ENCODE peak calls at places on chromosomes 7 and 10, in four cellular contexts. P is HepG2, U is SK-N-SH, N is K562. O is an unnamed sample.

GRCh38 chr10:78894089-78894840 is 174.5 kb upstream of the ZMIZ1 start:
- DNase-seq in U (no peak), N (no peak), P (no peak), O (no peak)

GRCh38 chr10:67834375-67834774 is 3.6 kb downstream of the DNAJC12 start:
- DNase-seq in U (no peak), N (no peak), P (no peak), O (no peak)

GRCh38 chr7:107035446-107035845 is 9.1 kb upstream of the PRKAR2B start:
- DNase-seq in U (peak), N (peak), P (no peak), O (no peak)

GRCh38 chr10:133364645-133365431 is 7.0 kb upstream of the FUOM start:
- DNase-seq in N (no peak), U (no peak), P (no peak), O (no peak)

GRCh38 chr7:21063106-21063505 is 276.4 kb upstream of the SP8 start:
- DNase-seq in U (no peak), N (no peak), P (no peak), O (no peak)

GRCh38 chr10:113911113-113911512 is 56.7 kb downstream of the NHLRC2 start:
- DNase-seq in U (no peak), P (no peak), N (no peak), O (no peak)

GRCh38 chr7:1552200-1552599 is 3.8 kb downstream of the TMEM184A start:
- DNase-seq in N (no peak), P (no peak), U (no peak), O (no peak)

GRCh38 chr10:72379776-72380175 is 25.1 kb upstream of the DNAJB12 start:
- DNase-seq in N (no peak), P (no peak), U (no peak), O (no peak)

GRCh38 chr10:128463991-128464755 is 337.9 kb upstream of the MKI67 start:
- DNase-seq in U (no peak), P (peak), N (peak), O (no peak)

GRCh38 chr10:4283841-4284610 is 499.0 kb upstream of the KLF6 start:
- DNase-seq in N (no peak), U (no peak), P (no peak), O (no peak)

GRCh38 chr7:138979226-138979979 is 1.8 kb downstream of the KIAA1549 start:
- DNase-seq in N (no peak), P (peak), U (peak), O (no peak)

GRCh38 chr7:103106336-103107070 is 31.6 kb downstream of the ARMC10 start:
- DNase-seq in P (peak), N (peak), U (no peak), O (peak)

GRCh38 chr10:120800528-120801323 is 50.4 kb upstream of the WDR11 start:
- DNase-seq in U (no peak), N (no peak), P (no peak), O (no peak)

GRCh38 chr7:148204639-148205292 is 385.8 kb upstream of the C7orf33 start:
- DNase-seq in P (no peak), N (no peak), U (no peak), O (no peak)

GRCh38 chr10:84632866-84633265 is 304.5 kb downstream of the CCSER2 start:
- DNase-seq in N (no peak), P (peak), U (no peak), O (no peak)

GRCh38 chr10:97059006-97059871 is 126.5 kb downstream of the SLIT1 start:
- DNase-seq in N (no peak), U (peak), P (no peak), O (peak)

GRCh38 chr10:44960482-44961230 is 1.1 kb downstream of the RASSF4 start:
- DNase-seq in P (peak), U (no peak), N (no peak), O (no peak)

GRCh38 chr7:139105037-139105382 is 4.5 kb downstream of the ZC3HAV1 start:
- DNase-seq in P (no peak), U (no peak), N (no peak), O (no peak)

GRCh38 chr10:133511408-133511807 is 15.8 kb upstream of the CYP2E1 start:
- DNase-seq in P (no peak), U (no peak), N (no peak), O (no peak)

GRCh38 chr7:70972693-70973092 is 159.3 kb upstream of the GALNT17 start:
- DNase-seq in P (no peak), N (no peak), U (no peak), O (no peak)

GRCh38 chr10:95077556-95077955 is 8.3 kb upstream of the CYP2C8 start:
- DNase-seq in P (no peak), U (no peak), N (no peak), O (no peak)

GRCh38 chr7:36208997-36209813 is 56.2 kb downstream of the EEPD1 start:
- DNase-seq in N (no peak), P (peak), U (no peak), O (no peak)

GRCh38 chr10:70135684-70136083 is 3.1 kb upstream of the AIFM2 start:
- DNase-seq in U (no peak), P (no peak), N (no peak), O (no peak)

GRCh38 chr10:70139151-70139996 is 6.7 kb upstream of the AIFM2 start:
- DNase-seq in U (no peak), N (no peak), P (no peak), O (no peak)

GRCh38 chr10:70135046-70135445 is 2.4 kb upstream of the AIFM2 start:
- DNase-seq in P (no peak), N (no peak), U (no peak), O (no peak)

GRCh38 chr10:70137927-70138883 is 5.6 kb upstream of the AIFM2 start:
- DNase-seq in P (no peak), U (no peak), N (no peak), O (no peak)

GRCh38 chr10:70137135-70137534 is 4.5 kb upstream of the AIFM2 start:
- DNase-seq in P (no peak), N (peak), U (no peak), O (no peak)
- TF ChIP-seq FOXJ3 in P (no peak), N (no peak), U (no peak), O (no peak)

GRCh38 chr7:45888185-45888992 is at the start of gene IGFBP1:
- DNase-seq in U (peak), P (peak), N (no peak), O (peak)
- TF ChIP-seq FOXJ3 in U (no peak), P (peak), N (no peak), O (no peak)

DNA sequence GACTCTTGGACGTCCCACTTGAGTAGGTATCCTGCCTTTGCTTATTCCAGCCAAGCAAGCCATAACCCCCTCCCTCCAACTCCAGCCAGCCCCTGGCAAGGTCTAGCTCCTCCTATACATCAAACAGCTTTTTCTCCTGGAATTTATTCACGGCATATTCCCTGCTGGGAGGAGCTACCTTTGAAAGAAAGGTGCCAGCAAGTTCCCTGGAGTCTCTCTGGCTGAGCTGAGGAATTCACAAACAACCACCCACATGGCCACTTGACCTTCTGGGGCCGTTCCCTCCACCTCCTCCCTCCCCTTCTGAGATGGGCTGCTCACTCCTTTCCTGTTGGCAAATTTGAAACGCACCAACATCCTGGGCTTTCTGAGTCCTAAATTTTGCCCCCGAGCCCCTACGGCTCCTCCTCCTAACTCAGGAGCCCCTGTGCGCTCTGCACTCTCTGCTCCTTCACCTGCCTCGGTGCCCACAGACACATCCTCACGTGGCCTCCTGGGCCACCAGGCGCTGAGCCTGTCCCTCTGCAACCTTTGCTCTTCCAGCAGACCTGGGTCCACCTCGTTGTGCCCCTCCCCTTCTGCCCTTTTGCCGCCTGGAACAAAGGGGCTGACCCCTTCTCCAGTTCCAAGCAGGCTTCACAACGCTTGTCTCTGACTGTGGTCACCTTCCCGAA is 48.0 kb downstream of the HSPA12A start:
- DNase-seq in P (peak), U (no peak), N (no peak), O (peak)
- TF ChIP-seq FOXJ3 in P (peak), U (no peak), N (no peak), O (no peak)

GRCh38 chr7:12257582-12257981 is 46.5 kb downstream of the TMEM106B start:
- DNase-seq in P (peak), U (no peak), N (peak), O (no peak)
- TF ChIP-seq FOXJ3 in P (no peak), U (no peak), N (no peak), O (no peak)

DNA sequence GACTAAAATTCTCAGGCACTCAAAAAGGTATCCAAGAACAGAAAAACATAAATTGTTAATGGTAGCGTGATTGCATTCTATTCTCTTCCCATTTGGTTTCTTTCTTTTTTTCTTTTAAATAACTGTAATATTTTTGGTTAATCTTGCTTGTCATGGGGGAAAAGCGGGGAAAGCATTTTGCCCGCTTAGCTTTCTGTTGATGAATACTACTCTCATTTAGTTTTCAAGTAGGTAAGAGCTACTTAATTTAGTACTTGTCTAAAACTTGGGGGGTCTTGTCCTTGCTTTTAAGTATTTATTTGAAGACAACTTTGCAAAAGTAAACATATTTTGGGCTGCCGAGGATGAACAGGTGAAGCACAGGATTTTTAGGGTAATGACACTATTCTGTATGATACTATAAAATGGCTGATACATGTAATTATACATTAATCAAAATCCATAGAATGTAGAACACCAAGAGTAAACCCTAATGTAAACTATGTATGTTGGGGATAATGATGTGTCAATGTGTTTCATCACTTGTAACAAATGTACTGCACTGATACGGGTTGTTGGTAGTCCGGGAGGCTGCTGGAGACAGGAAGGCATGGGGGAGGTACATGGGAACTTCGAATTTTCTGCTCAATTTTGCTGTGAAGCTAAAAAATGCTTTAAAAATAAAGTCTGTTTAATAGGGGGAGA is 1.7 kb downstream of the TES start:
- DNase-seq in P (no peak), N (peak), U (no peak), O (no peak)
- TF ChIP-seq FOXJ3 in P (no peak), N (no peak), U (no peak), O (no peak)

DNA sequence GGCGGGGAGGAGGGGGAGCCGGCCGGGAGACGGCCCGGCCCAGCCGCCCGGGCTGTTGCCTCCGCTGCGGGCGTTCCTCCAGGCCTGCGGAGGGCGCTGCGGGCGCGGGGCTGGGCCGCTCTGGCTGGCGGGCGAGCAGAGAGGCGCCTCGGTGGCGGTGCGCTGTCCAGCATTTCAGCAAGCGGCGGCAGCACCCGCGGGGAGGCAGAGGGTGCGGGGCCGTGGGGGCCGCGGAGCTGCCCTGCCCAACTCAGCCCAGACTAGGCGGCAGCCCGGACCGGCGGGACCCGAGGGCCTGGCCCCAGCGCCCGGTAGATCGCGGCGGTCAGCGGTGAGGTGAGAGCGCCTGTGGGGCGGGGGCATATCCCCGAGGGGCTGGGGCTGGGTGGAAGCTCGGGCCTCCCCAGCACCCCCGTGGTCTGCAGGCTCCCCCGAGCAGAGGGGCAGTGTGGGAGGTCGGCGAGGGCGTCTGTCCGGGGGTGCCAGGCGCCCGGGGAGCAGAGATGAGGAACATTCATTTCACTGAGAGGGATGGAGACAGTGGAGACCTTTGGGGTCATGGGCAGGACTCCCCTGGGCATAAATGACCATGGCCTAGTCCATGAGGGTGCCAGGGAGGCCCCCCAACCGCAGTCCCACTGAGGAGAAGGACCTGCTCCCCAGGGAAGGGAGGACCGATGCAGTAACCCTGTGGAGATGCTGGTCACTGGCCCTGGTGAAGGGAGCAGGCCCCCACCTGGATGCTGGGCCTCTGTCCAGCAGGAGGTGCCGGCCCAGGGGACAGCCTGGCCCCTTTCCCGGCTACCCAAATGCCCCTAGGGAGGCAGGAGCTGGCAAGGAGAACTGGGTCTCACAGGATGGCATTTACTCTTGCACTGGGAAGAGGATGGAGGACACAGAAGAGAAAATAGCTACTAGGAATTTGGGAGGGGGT is at the start of gene SRRM3:
- DNase-seq in U (peak), N (peak), P (peak), O (peak)
- TF ChIP-seq FOXJ3 in U (no peak), N (no peak), P (no peak), O (no peak)

GRCh38 chr7:111951027-111951426 is 255.2 kb downstream of the DOCK4 start:
- DNase-seq in N (no peak), P (no peak), U (no peak), O (no peak)

GRCh38 chr7:111954474-111955311 is 251.5 kb downstream of the DOCK4 start:
- DNase-seq in P (no peak), U (no peak), N (peak), O (no peak)

GRCh38 chr7:111958431-111958830 is 247.8 kb downstream of the DOCK4 start:
- DNase-seq in N (no peak), U (no peak), P (no peak), O (no peak)

GRCh38 chr7:111954056-111954455 is 252.1 kb downstream of the DOCK4 start:
- DNase-seq in N (no peak), P (no peak), U (no peak), O (no peak)

DNA sequence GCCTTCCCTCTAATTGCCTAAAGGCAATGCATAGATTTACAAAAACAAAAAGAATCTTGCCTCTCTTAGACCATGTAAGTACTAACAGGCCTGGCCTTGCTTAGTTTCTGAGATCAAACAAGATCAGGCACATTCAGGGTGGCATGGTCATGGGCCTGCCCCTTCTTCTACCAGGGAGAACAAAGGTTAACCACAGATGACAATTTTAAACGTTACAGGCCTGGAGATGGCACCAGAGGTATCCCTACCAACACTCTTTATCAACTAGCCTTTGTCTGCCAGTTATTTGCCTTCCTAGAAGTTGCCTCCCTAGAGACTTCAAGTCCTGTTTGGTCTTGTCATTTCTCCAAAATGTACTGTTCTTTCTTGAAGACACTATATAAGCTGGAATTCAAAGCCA is 252.6 kb downstream of the DOCK4 start:
- DNase-seq in U (peak), N (no peak), P (peak), O (no peak)
- TF ChIP-seq FOXJ3 in U (no peak), N (no peak), P (no peak), O (no peak)

GRCh38 chr7:99623091-99623693 is 6.4 kb downstream of the ZSCAN25 start:
- DNase-seq in U (no peak), N (no peak), P (no peak), O (no peak)
- TF ChIP-seq FOXJ3 in U (no peak), N (no peak), P (no peak), O (no peak)

DNA sequence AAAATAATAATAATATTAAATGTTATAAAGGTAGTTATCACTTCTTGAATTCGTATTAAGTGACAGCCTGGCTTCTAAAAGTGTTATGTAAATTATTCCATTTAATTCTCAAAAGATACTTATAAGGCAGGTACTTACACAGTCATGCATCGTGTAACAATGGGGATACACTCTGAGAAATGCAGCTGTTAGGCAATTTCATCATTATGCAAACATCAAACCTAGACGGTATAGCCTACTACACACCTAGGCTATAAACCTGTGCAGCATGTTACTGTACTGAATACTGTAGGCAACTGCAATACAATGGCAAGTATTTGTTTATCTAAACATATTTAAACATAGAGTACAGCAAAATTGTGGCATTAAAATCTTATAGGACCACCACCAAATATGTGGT is 1.5 kb downstream of the IFIT1 start:
- DNase-seq in P (no peak), N (no peak), U (no peak), O (no peak)
- TF ChIP-seq FOXJ3 in P (no peak), N (no peak), U (no peak), O (no peak)

GRCh38 chr7:128940494-128941322 is 3.0 kb downstream of the IRF5 start:
- DNase-seq in P (no peak), U (peak), N (no peak), O (peak)
- TF ChIP-seq FOXJ3 in P (no peak), U (no peak), N (no peak), O (no peak)

O was measured in WTC11.